ENCODE peak calls at places on chromosomes 4 and X, in seven cellular contexts. Z, A, G, I, K, X and H are unnamed samples.

GRCh38 chrX:140503230-140503585 is 1.7 kb downstream of the SOX3 start:
- DNase-seq in A (no peak), Z (no peak), G (peak), X (no peak), I (no peak), K (no peak), H (no peak)

GRCh38 chr4:189835505-189835904 is 105.2 kb upstream of the FRG1 start:
- DNase-seq in G (no peak), Z (no peak), X (no peak), A (no peak), K (no peak), I (no peak), H (no peak)

GRCh38 chr4:154314248-154314647 is 177.4 kb downstream of the DCHS2 start:
- DNase-seq in G (peak), X (no peak), I (no peak), K (no peak), Z (no peak), A (no peak), H (no peak)

GRCh38 chr4:7588002-7588401 is 153.3 kb upstream of the PSAPL1 start:
- DNase-seq in Z (no peak), K (no peak), A (peak), X (no peak), G (peak), I (no peak), H (no peak)

GRCh38 chrX:9055354-9055753 is 21.4 kb upstream of the FAM9B start:
- DNase-seq in G (no peak), X (no peak), A (no peak), K (no peak), Z (no peak), I (no peak), H (no peak)

GRCh38 chrX:134388161-134389109 is 71.5 kb upstream of the HPRT1 start:
- DNase-seq in G (no peak), X (no peak), Z (no peak), I (no peak), A (peak), K (no peak), H (no peak)

GRCh38 chr4:128757712-128758111 is 51.8 kb upstream of the JADE1 start:
- DNase-seq in A (peak), X (no peak), K (no peak), I (no peak), Z (no peak), G (no peak), H (no peak)

GRCh38 chrX:125005863-125006262 is 313.8 kb upstream of the TEX13C start:
- DNase-seq in A (no peak), Z (no peak), K (no peak), I (no peak), X (no peak), G (no peak), H (no peak)